ENCODE peak calls at places on chromosomes 3 and 15, in four cellular contexts. L, O, G and C are unnamed samples. For H3K4me1, the result is how much of the 10 kb centered on the place peaks cover.

GRCh38 chr3:96022676-96023075 is 791.7 kb upstream of the EPHA6 start:
- DNase-seq in L (no peak), O (no peak), G (no peak), C (no peak)

GRCh38 chr15:63920504-63921178 is 86.9 kb upstream of the HERC1 start:
- DNase-seq in L (no peak), O (no peak), G (no peak), C (no peak)

GRCh38 chr3:27923349-27924068 is 201.4 kb upstream of the EOMES start:
- DNase-seq in L (no peak), O (no peak), G (no peak), C (no peak)

GRCh38 chr3:140117111-140117526 is 182.1 kb downstream of the CLSTN2 start:
- DNase-seq in L (no peak), O (no peak), G (no peak), C (no peak)

GRCh38 chr3:43870844-43871626 is 180.3 kb downstream of the ABHD5 start:
- DNase-seq in L (no peak), O (no peak), G (no peak), C (no peak)

GRCh38 chr15:31024330-31024729 is 32.9 kb upstream of the MTMR10 start:
- DNase-seq in L (no peak), O (no peak), G (peak), C (no peak)

GRCh38 chr3:58422756-58423324 is 10.8 kb downstream of the PDHB start:
- DNase-seq in L (no peak), O (peak), G (no peak), C (no peak)

GRCh38 chr15:45095661-45096060 is 18.3 kb downstream of the DUOX2 start:
- DNase-seq in L (no peak), O (no peak), G (no peak), C (no peak)

GRCh38 chr3:185744997-185745843 is 79.6 kb downstream of the IGF2BP2 start:
- DNase-seq in L (no peak), O (no peak), G (no peak), C (no peak)

GRCh38 chr3:135805752-135806151 is 159.8 kb upstream of the PPP2R3A start:
- DNase-seq in L (no peak), O (no peak), G (no peak), C (no peak)

GRCh38 chr3:60225848-60226247 is 1025.4 kb downstream of the FHIT start:
- DNase-seq in L (no peak), O (no peak), G (no peak), C (no peak)

GRCh38 chr3:78140866-78141658 is 1101.2 kb downstream of the ROBO2 start:
- DNase-seq in L (no peak), O (no peak), G (no peak), C (no peak)

GRCh38 chr3:131749826-131750225 is 247.1 kb upstream of the MRPL3 start:
- DNase-seq in L (no peak), O (no peak), G (no peak), C (no peak)

GRCh38 chr15:56248276-56248675 is 4.6 kb upstream of the RFX7 start:
- DNase-seq in L (no peak), O (no peak), G (no peak), C (no peak)

GRCh38 chr3:144272715-144273114 is 301.1 kb downstream of the DIPK2A start:
- DNase-seq in L (no peak), O (no peak), G (no peak), C (no peak)

GRCh38 chr3:26308454-26308853 is 314.1 kb upstream of the LRRC3B start:
- DNase-seq in L (no peak), O (no peak), G (no peak), C (no peak)

GRCh38 chr3:101675709-101676218 is 1.2 kb downstream of the ZBTB11 start:
- DNase-seq in L (peak), O (no peak), G (no peak), C (no peak)

GRCh38 chr15:83611312-83611711 is 42.6 kb upstream of the ADAMTSL3 start:
- DNase-seq in L (no peak), O (no peak), G (no peak), C (no peak)

GRCh38 chr15:36894062-36894461 is 206.3 kb downstream of the MEIS2 start:
- DNase-seq in L (no peak), O (no peak), G (no peak), C (no peak)

GRCh38 chr3:150408232-150409124 is at the start of gene TSC22D2:
- DNase-seq in L (peak), O (peak), G (peak), C (peak)

GRCh38 chr3:33886015-33886414 is 87.6 kb downstream of the PDCD6IP start:
- DNase-seq in L (no peak), O (no peak), G (no peak), C (no peak)

GRCh38 chr3:194536883-194537637 is 50.3 kb upstream of the ATP13A3 start:
- DNase-seq in L (peak), O (no peak), G (no peak), C (peak)

GRCh38 chr3:72255191-72255590 is 470.2 kb upstream of the PROK2 start:
- DNase-seq in L (peak), O (no peak), G (no peak), C (peak)

GRCh38 chr3:172313671-172314070 is 134.6 kb downstream of the GHSR start:
- DNase-seq in L (no peak), O (no peak), G (no peak), C (no peak)

GRCh38 chr3:196988241-196989029 is 19.8 kb upstream of the PIGZ start:
- DNase-seq in L (peak), O (peak), G (peak), C (no peak)

GRCh38 chr3:64444619-64445317 is 219.5 kb upstream of the PRICKLE2 start:
- DNase-seq in L (peak), O (no peak), G (no peak), C (no peak)

GRCh38 chr3:48989126-48989795 is 780 bp upstream of the P4HTM start:
- DNase-seq in L (no peak), O (no peak), G (no peak), C (no peak)

GRCh38 chr3:127902486-127902885 is 12.5 kb upstream of the KBTBD12 start:
- DNase-seq in L (no peak), O (no peak), G (no peak), C (no peak)

GRCh38 chr3:99128205-99128604 is 226.7 kb upstream of the DCBLD2 start:
- DNase-seq in L (no peak), O (no peak), G (no peak), C (no peak)

DNA sequence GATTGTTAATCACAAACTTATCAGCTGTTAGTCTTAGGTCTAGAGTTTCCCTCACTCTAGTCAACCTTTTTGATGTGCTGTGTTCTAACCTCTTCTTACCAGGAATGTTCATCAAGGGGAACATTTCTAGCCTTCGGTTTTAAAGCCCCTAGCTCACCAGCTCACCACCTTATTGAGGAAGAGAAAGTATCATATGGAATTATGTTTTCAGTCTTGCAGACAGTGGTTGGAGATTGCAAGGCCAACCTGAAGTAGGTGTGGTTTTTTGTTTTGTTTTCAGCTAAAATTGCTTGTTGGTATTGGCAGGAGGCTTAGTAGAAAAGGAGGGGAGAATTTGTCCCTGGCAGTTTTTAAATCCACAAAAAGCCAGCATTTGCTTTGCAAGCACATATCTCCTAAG is 48.4 kb upstream of the CCDC80 start:
- DNase-seq in L (no peak), O (no peak), G (no peak), C (no peak)
- H3K4me1 ChIP-seq in L (under half), O (under half), G (under half), C (under half)

DNA sequence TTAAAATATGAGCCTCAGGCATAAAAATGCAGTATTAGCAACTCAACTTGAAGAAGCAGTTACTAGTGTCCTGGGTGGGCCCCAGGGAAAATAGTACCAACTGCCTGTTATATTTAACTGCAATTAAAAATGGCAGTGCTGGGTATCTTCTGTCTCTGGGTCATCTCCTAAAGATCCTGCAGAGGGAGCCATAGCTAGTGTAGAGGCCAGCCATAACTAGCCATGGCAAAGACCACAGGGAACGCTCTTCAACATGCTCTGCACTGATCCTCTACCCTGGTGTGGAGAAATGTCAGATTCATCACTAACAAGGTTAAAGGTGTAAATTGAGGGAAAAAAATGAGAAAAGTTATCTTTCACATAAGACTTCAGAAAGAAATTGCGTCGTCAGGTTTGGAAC is 181.3 kb downstream of the SNRPN start:
- DNase-seq in L (peak), O (peak), G (no peak), C (no peak)
- TF ChIP-seq POLR2AphosphoS5 in L (no peak), O (no peak), G (no peak), C (no peak)

DNA sequence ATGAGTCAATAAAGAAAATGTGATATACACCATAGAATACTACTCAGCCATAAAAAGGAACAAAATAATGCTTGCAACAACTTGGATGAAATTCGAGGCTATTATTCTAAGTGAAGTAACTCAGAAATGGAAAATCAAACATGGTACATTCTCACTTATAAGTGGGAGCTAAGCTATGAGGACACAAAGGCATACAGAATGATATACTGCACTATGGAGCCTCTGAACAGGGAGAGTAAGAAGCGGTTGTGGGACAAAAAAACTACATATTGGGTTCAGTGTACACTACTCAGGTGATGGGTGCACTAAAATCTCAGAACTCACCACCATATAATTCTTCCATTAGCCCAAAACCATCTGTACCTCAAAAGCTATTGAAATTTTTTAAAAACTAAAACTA is 68.8 kb upstream of the AKAP13 start:
- DNase-seq in L (no peak), O (no peak), G (no peak), C (no peak)
- H3K4me1 ChIP-seq in L (under half), O (under half), G (under half), C (under half)

GRCh38 chr15:70088887-70089691 is 8.6 kb downstream of the TLE3 start:
- DNase-seq in L (no peak), O (no peak), G (no peak), C (no peak)
- TF ChIP-seq POLR2AphosphoS5 in L (no peak), O (no peak), G (no peak), C (no peak)

GRCh38 chr15:40082195-40082868 is 26.3 kb downstream of the BMF start:
- DNase-seq in L (peak), O (no peak), G (no peak), C (no peak)

GRCh38 chr15:40080847-40081246 is 27.8 kb downstream of the BMF start:
- DNase-seq in L (no peak), O (peak), G (no peak), C (no peak)

GRCh38 chr15:40079456-40079855 is 29.2 kb downstream of the BMF start:
- DNase-seq in L (no peak), O (no peak), G (no peak), C (no peak)

GRCh38 chr15:40081691-40082194 is 26.9 kb downstream of the BMF start:
- DNase-seq in L (peak), O (peak), G (no peak), C (peak)

DNA sequence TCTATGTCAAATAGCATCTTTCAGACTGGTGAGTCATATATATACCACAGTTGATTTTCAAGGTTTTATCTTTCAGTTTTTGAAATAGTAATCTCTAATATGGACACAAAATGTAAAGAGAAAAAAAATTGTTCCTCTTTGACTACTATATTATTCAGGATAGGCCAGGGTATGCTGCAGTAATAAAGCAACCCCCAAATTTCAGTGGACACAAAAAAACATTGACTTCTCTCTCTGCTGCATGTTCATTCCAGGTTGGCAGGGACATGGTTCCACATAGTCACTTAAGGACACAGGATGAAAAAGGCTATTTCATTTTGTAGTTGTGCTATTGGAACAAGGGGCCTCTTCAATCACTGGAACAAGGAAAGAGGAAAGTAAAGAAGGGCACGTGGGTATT is 28.6 kb downstream of the BMF start:
- DNase-seq in L (no peak), O (no peak), G (no peak), C (no peak)
- H3K4me1 ChIP-seq in L (under half), O (under half), G (under half), C (under half)